ENCODE peak calls at places on chromosomes 3 and 15, in five cellular contexts. One of them, this sample, is unnamed.
A peak's percentile ranks its signal among the peaks of the same experiment; 100 is the strongest.

GRCh38 chr3:73542127-73542526 is 82.6 kb downstream of the PDZRN3 start:
- DNase-seq in HepG2: no peak
- DNase-seq in SK-N-SH: no peak
- DNase-seq in GM12878: no peak
- DNase-seq in K562: no peak
- DNase-seq in this sample: no peak

GRCh38 chr3:55159711-55160110 is 231.9 kb upstream of the LRTM1 start:
- DNase-seq in GM12878: no peak
- DNase-seq in K562: no peak
- DNase-seq in SK-N-SH: no peak
- DNase-seq in HepG2: no peak
- DNase-seq in this sample: no peak

GRCh38 chr15:61041886-61042285 is 187.2 kb downstream of the RORA start:
- DNase-seq in HepG2: no peak
- DNase-seq in GM12878: no peak
- DNase-seq in SK-N-SH: no peak
- DNase-seq in K562: no peak
- DNase-seq in this sample: no peak

GRCh38 chr15:75043509-75044257 is 20.3 kb downstream of the PPCDC start:
- DNase-seq in K562: peak; percentile 80
- DNase-seq in SK-N-SH: no peak
- DNase-seq in GM12878: peak; percentile 93
- DNase-seq in HepG2: peak; percentile 96
- DNase-seq in this sample: no peak

GRCh38 chr3:20669184-20669583 is 483.2 kb upstream of the SGO1 start:
- DNase-seq in HepG2: no peak
- DNase-seq in GM12878: no peak
- DNase-seq in SK-N-SH: no peak
- DNase-seq in K562: no peak
- DNase-seq in this sample: no peak

GRCh38 chr3:21435871-21436270 is 315.1 kb downstream of the ZNF385D start:
- DNase-seq in HepG2: no peak
- DNase-seq in SK-N-SH: no peak
- DNase-seq in GM12878: no peak
- DNase-seq in K562: no peak
- DNase-seq in this sample: no peak

GRCh38 chr15:90264649-90265048 is 823 bp upstream of the NGRN start:
- DNase-seq in GM12878: no peak
- DNase-seq in HepG2: peak; percentile 60
- DNase-seq in SK-N-SH: no peak
- DNase-seq in K562: no peak
- DNase-seq in this sample: no peak

GRCh38 chr3:77039606-77040553 is at the start of gene ROBO2:
- DNase-seq in SK-N-SH: peak; percentile 81
- DNase-seq in K562: peak; percentile 16
- DNase-seq in GM12878: no peak
- DNase-seq in HepG2: no peak
- DNase-seq in this sample: peak; percentile 54

GRCh38 chr15:90829942-90830440 is 38.4 kb upstream of the FURIN start:
- DNase-seq in SK-N-SH: no peak
- DNase-seq in HepG2: no peak
- DNase-seq in GM12878: no peak
- DNase-seq in K562: no peak
- DNase-seq in this sample: no peak

GRCh38 chr3:72661115-72661457 is 187.2 kb downstream of the SHQ1 start:
- DNase-seq in GM12878: no peak
- DNase-seq in HepG2: no peak
- DNase-seq in K562: no peak
- DNase-seq in SK-N-SH: peak; percentile 78
- DNase-seq in this sample: no peak

GRCh38 chr3:23952646-23953045 is 7.6 kb downstream of the NR1D2 start:
- DNase-seq in SK-N-SH: no peak
- DNase-seq in HepG2: no peak
- DNase-seq in GM12878: peak; percentile 76
- DNase-seq in K562: no peak
- DNase-seq in this sample: no peak

GRCh38 chr15:60673918-60674558 is 195.1 kb upstream of the ICE2 start:
- DNase-seq in SK-N-SH: peak; percentile 20
- DNase-seq in K562: no peak
- DNase-seq in HepG2: peak; percentile 13
- DNase-seq in GM12878: no peak
- DNase-seq in this sample: peak; percentile 15

GRCh38 chr3:37687966-37688365 is 173.7 kb upstream of the CTDSPL start:
- DNase-seq in SK-N-SH: no peak
- DNase-seq in K562: no peak
- DNase-seq in HepG2: no peak
- DNase-seq in GM12878: no peak
- DNase-seq in this sample: no peak

GRCh38 chr15:37824717-37825382 is 109.6 kb upstream of the TMCO5A start:
- DNase-seq in K562: peak; percentile 11
- DNase-seq in HepG2: peak; percentile 2
- DNase-seq in GM12878: no peak
- DNase-seq in SK-N-SH: no peak
- DNase-seq in this sample: no peak

GRCh38 chr3:23232879-23233278 is 29.8 kb downstream of the UBE2E2 start:
- DNase-seq in GM12878: no peak
- DNase-seq in HepG2: no peak
- DNase-seq in K562: no peak
- DNase-seq in SK-N-SH: no peak
- DNase-seq in this sample: no peak

GRCh38 chr15:66886686-66887273 is 178.6 kb upstream of the SMAD3 start:
- DNase-seq in HepG2: no peak
- DNase-seq in K562: no peak
- DNase-seq in GM12878: no peak
- DNase-seq in SK-N-SH: no peak
- DNase-seq in this sample: no peak

GRCh38 chr15:48373855-48374421 is 42.7 kb downstream of the DUT start:
- DNase-seq in HepG2: no peak
- DNase-seq in K562: no peak
- DNase-seq in GM12878: no peak
- DNase-seq in SK-N-SH: no peak
- DNase-seq in this sample: no peak

GRCh38 chr15:82532383-82532990 is 7.8 kb downstream of the RPS17 start:
- DNase-seq in GM12878: no peak
- DNase-seq in K562: no peak
- DNase-seq in SK-N-SH: no peak
- DNase-seq in HepG2: no peak
- DNase-seq in this sample: no peak

GRCh38 chr3:51710631-51711351 is 3.9 kb downstream of the GRM2 start:
- DNase-seq in HepG2: no peak
- DNase-seq in GM12878: no peak
- DNase-seq in SK-N-SH: peak; percentile 47
- DNase-seq in K562: no peak
- DNase-seq in this sample: peak; percentile 30

DNA sequence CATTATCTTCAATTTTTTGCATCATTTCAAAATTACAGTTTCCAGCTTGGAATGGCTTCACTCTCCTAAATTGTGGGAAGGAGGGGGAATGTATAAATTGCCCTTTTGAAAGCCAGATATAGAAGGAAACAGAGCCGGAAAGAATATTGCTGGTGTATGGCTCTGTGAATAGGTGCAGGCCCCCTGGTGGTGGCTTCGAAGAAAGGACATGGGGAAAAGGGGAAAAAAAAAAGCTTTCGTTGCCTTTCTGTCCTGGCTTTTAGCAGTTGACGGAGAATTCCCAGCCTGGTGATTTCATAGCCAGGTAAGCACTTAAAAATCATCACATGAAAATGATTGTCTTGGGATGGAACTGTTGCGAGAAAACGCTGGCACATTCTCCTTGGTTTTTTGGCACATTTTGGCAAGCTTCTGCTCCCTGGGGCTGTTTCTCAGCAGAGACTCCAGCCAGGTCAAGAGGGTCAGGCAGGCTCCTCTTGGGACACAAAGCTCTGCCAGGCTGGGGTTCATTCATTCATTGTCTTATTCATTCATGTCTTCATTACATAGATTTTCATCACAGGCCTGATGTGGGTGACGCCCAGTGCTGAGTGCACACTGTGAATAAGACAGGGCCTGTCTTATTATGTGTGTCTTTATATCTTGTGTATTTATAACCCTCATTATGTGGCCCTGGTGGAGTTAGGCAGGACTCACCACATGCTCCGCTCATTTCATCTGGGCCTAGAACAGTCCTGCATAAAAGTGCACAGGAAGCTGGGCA is 300.0 kb upstream of the TPM1 start:
- DNase-seq in SK-N-SH: peak; percentile 77
- DNase-seq in K562: peak; percentile 56
- DNase-seq in GM12878: no peak
- DNase-seq in HepG2: peak; percentile 42
- DNase-seq in this sample: peak; percentile 54
- TF ChIP-seq FOXM1 in SK-N-SH: no peak
- TF ChIP-seq FOXM1 in K562: no peak
- TF ChIP-seq FOXM1 in GM12878: no peak
- TF ChIP-seq FOXM1 in HepG2: no peak
- TF ChIP-seq FOXM1 in this sample: no peak

GRCh38 chr15:89034305-89034704 is 54.0 kb upstream of the ABHD2 start:
- DNase-seq in K562: no peak
- DNase-seq in HepG2: peak; percentile 12
- DNase-seq in GM12878: no peak
- DNase-seq in SK-N-SH: no peak
- DNase-seq in this sample: no peak
- TF ChIP-seq FOXM1 in K562: no peak
- TF ChIP-seq FOXM1 in HepG2: no peak
- TF ChIP-seq FOXM1 in GM12878: no peak
- TF ChIP-seq FOXM1 in SK-N-SH: no peak
- TF ChIP-seq FOXM1 in this sample: no peak

GRCh38 chr3:195850857-195851531 is 39.3 kb upstream of the MUC4 start:
- DNase-seq in SK-N-SH: peak; percentile 94
- DNase-seq in HepG2: peak; percentile 86
- DNase-seq in K562: peak; percentile 87
- DNase-seq in GM12878: peak; percentile 62
- DNase-seq in this sample: peak; percentile 81
- TF ChIP-seq FOXM1 in SK-N-SH: no peak
- TF ChIP-seq FOXM1 in HepG2: no peak
- TF ChIP-seq FOXM1 in K562: no peak
- TF ChIP-seq FOXM1 in GM12878: peak; percentile 56
- TF ChIP-seq FOXM1 in this sample: no peak

GRCh38 chr3:159165972-159166371 is 364.1 kb downstream of the MFSD1 start:
- DNase-seq in GM12878: no peak
- DNase-seq in SK-N-SH: no peak
- DNase-seq in K562: no peak
- DNase-seq in HepG2: no peak
- DNase-seq in this sample: no peak
- TF ChIP-seq FOXM1 in GM12878: no peak
- TF ChIP-seq FOXM1 in SK-N-SH: no peak
- TF ChIP-seq FOXM1 in K562: no peak
- TF ChIP-seq FOXM1 in HepG2: no peak
- TF ChIP-seq FOXM1 in this sample: no peak

DNA sequence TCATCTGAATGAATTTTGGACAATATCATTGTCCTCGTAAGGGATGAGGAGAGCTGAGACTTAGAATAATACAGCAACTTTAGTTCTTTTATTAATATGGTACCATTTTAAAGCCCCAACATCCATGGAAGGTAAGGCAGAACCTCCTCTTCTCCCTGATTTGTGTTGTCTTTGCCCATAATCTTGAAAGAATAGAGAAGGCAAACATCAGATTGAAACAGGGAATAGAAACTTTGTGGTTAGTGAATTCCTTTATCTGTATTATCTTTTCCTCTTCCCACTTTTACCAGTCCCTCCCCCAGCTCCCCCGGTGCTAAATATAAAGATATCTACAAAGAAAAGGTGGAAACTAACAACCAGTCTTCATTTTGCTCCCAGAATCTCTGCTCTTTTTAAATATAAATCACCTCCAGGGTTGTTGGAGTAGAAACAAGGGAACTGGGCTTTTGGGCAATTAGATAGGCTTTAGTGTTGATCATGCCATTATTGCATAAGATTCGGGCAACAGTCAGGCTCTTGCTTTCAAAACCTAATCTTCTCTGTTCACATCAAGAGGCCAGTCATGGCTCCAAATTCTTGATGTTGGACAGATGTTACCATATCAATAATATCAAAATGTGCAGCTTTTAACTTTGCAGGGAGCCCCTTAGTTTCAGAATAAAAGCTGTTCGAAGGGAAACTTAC is 32.5 kb downstream of the ITPR1 start:
- DNase-seq in GM12878: no peak
- DNase-seq in SK-N-SH: no peak
- DNase-seq in HepG2: no peak
- DNase-seq in K562: no peak
- DNase-seq in this sample: no peak
- TF ChIP-seq FOXM1 in GM12878: no peak
- TF ChIP-seq FOXM1 in SK-N-SH: no peak
- TF ChIP-seq FOXM1 in HepG2: no peak
- TF ChIP-seq FOXM1 in K562: no peak
- TF ChIP-seq FOXM1 in this sample: no peak

GRCh38 chr15:57552678-57553334 is 38.9 kb upstream of the MYZAP start:
- DNase-seq in HepG2: no peak
- DNase-seq in SK-N-SH: no peak
- DNase-seq in K562: no peak
- DNase-seq in GM12878: no peak
- DNase-seq in this sample: no peak
- TF ChIP-seq FOXM1 in HepG2: no peak
- TF ChIP-seq FOXM1 in SK-N-SH: no peak
- TF ChIP-seq FOXM1 in K562: no peak
- TF ChIP-seq FOXM1 in GM12878: no peak
- TF ChIP-seq FOXM1 in this sample: no peak

GRCh38 chr3:10550705-10551104 is 45.3 kb upstream of the ATP2B2 start:
- DNase-seq in SK-N-SH: no peak
- DNase-seq in HepG2: no peak
- DNase-seq in GM12878: no peak
- DNase-seq in K562: no peak
- DNase-seq in this sample: no peak
- TF ChIP-seq FOXM1 in SK-N-SH: no peak
- TF ChIP-seq FOXM1 in HepG2: no peak
- TF ChIP-seq FOXM1 in GM12878: no peak
- TF ChIP-seq FOXM1 in K562: no peak
- TF ChIP-seq FOXM1 in this sample: no peak

GRCh38 chr3:63880653-63881052 is 17.0 kb downstream of the ATXN7 start:
- DNase-seq in K562: no peak
- DNase-seq in HepG2: no peak
- DNase-seq in SK-N-SH: no peak
- DNase-seq in GM12878: no peak
- DNase-seq in this sample: no peak

GRCh38 chr3:63875510-63875909 is 11.8 kb downstream of the ATXN7 start:
- DNase-seq in HepG2: no peak
- DNase-seq in GM12878: no peak
- DNase-seq in SK-N-SH: no peak
- DNase-seq in K562: no peak
- DNase-seq in this sample: no peak

GRCh38 chr3:63878394-63879089 is 14.9 kb downstream of the ATXN7 start:
- DNase-seq in HepG2: peak; percentile 40
- DNase-seq in GM12878: no peak
- DNase-seq in K562: no peak
- DNase-seq in SK-N-SH: no peak
- DNase-seq in this sample: no peak

GRCh38 chr3:63876260-63876659 is 12.6 kb downstream of the ATXN7 start:
- DNase-seq in K562: no peak
- DNase-seq in SK-N-SH: no peak
- DNase-seq in HepG2: no peak
- DNase-seq in GM12878: no peak
- DNase-seq in this sample: no peak

GRCh38 chr3:63877737-63878393 is 14.2 kb downstream of the ATXN7 start:
- DNase-seq in SK-N-SH: no peak
- DNase-seq in K562: no peak
- DNase-seq in GM12878: no peak
- DNase-seq in HepG2: no peak
- DNase-seq in this sample: no peak
- TF ChIP-seq FOXM1 in SK-N-SH: no peak
- TF ChIP-seq FOXM1 in K562: no peak
- TF ChIP-seq FOXM1 in GM12878: no peak
- TF ChIP-seq FOXM1 in HepG2: no peak
- TF ChIP-seq FOXM1 in this sample: no peak